ENCODE peak calls at places on chromosomes 3 and 15, in six cellular contexts. E, P, L, T, B and U are unnamed samples.

GRCh38 chr3:144294659-144295538 is 323.3 kb downstream of the DIPK2A start:
- DNase-seq in E (no peak), P (no peak), L (no peak), T (no peak), B (no peak), U (no peak)

GRCh38 chr3:129001101-129001816 is at the start of gene EFCC1:
- DNase-seq in E (peak; percentile 65), P (peak; percentile 19), L (peak; percentile 83), T (peak; percentile 72), B (peak; percentile 73), U (no peak)

GRCh38 chr3:156749244-156749643 is 74.9 kb downstream of the TIPARP start:
- DNase-seq in E (peak; percentile 44), P (no peak), L (no peak), T (no peak), B (no peak), U (no peak)

GRCh38 chr3:196486263-196486662 is 17.3 kb downstream of the RNF168 start:
- DNase-seq in E (no peak), P (no peak), L (no peak), T (no peak), B (peak; percentile 8), U (no peak)

GRCh38 chr3:46646700-46647099 is 34.4 kb downstream of the FAM240A start:
- DNase-seq in E (no peak), P (peak; percentile 70), L (no peak), T (no peak), B (peak; percentile 11), U (no peak)

GRCh38 chr15:88542342-88542733 is 4.1 kb downstream of the DET1 start:
- DNase-seq in E (peak; percentile 69), P (no peak), L (no peak), T (no peak), B (peak; percentile 85), U (no peak)

GRCh38 chr3:42682301-42683070 is 2.9 kb upstream of the KLHL40 start:
- DNase-seq in E (no peak), P (no peak), L (no peak), T (no peak), B (no peak), U (no peak)

GRCh38 chr3:158407844-158408517 is 163.0 kb upstream of the MLF1 start:
- DNase-seq in E (no peak), P (no peak), L (no peak), T (no peak), B (no peak), U (no peak)

GRCh38 chr3:54951405-54951804 is 23.5 kb upstream of the LRTM1 start:
- DNase-seq in E (peak; percentile 86), P (peak; percentile 17), L (peak; percentile 77), T (peak; percentile 36), B (peak; percentile 88), U (peak; percentile 22)

GRCh38 chr3:157824281-157824680 is 281.9 kb downstream of the SHOX2 start:
- DNase-seq in E (no peak), P (no peak), L (no peak), T (no peak), B (no peak), U (no peak)

GRCh38 chr3:51798561-51798960 is 19.5 kb upstream of the IQCF6 start:
- DNase-seq in E (no peak), P (no peak), L (peak; percentile 72), T (peak; percentile 26), B (no peak), U (no peak)

GRCh38 chr15:90539789-90540188 is 10.1 kb downstream of the CRTC3 start:
- DNase-seq in E (no peak), P (no peak), L (no peak), T (no peak), B (no peak), U (no peak)

GRCh38 chr3:126307083-126307482 is 50.1 kb downstream of the KLF15 start:
- DNase-seq in E (no peak), P (no peak), L (no peak), T (no peak), B (no peak), U (peak; percentile 23)

GRCh38 chr3:151639096-151639740 is 94.5 kb upstream of the AADACL2 start:
- DNase-seq in E (peak; percentile 43), P (no peak), L (no peak), T (no peak), B (no peak), U (no peak)

GRCh38 chr15:89654311-89654761 is 931 bp downstream of the KIF7 start:
- DNase-seq in E (no peak), P (no peak), L (no peak), T (no peak), B (peak; percentile 17), U (no peak)

GRCh38 chr3:101635954-101636798 is 40.8 kb downstream of the ZBTB11 start:
- DNase-seq in E (peak; percentile 66), P (peak; percentile 37), L (peak; percentile 82), T (peak; percentile 27), B (peak; percentile 46), U (peak; percentile 73)

GRCh38 chr3:27186013-27186412 is 183.2 kb downstream of the NEK10 start:
- DNase-seq in E (no peak), P (no peak), L (no peak), T (no peak), B (no peak), U (no peak)

GRCh38 chr15:90412356-90413194 is 24.5 kb downstream of the IQGAP1 start:
- DNase-seq in E (peak; percentile 72), P (peak; percentile 97), L (peak; percentile 87), T (no peak), B (peak; percentile 89), U (peak; percentile 44)

GRCh38 chr3:175433026-175433668 is 574.0 kb downstream of the NAALADL2 start:
- DNase-seq in E (no peak), P (peak; percentile 6), L (no peak), T (no peak), B (peak; percentile 63), U (no peak)

GRCh38 chr3:66606126-66606525 is 105.3 kb upstream of the LRIG1 start:
- DNase-seq in E (no peak), P (no peak), L (no peak), T (no peak), B (no peak), U (no peak)

GRCh38 chr3:156463123-156463522 is 91.8 kb downstream of the SSR3 start:
- DNase-seq in E (no peak), P (no peak), L (peak; percentile 28), T (no peak), B (no peak), U (no peak)

GRCh38 chr3:57464801-57465200 is 79.3 kb downstream of the DNAH12 start:
- DNase-seq in E (no peak), P (no peak), L (peak; percentile 13), T (no peak), B (no peak), U (peak; percentile 5)
- H2AFZ ChIP-seq in E (no peak overlapping the region), P (no peak overlapping the region), L (no peak overlapping the region), T (no peak overlapping the region), B (no peak overlapping the region), U (no peak overlapping the region)

GRCh38 chr15:66763186-66764066 is 61.4 kb downstream of the SMAD6 start:
- DNase-seq in E (peak; percentile 61), P (no peak), L (no peak), T (no peak), B (no peak), U (no peak)
- H2AFZ ChIP-seq in E (no peak overlapping the region), P (no peak overlapping the region), L (no peak overlapping the region), T (no peak overlapping the region), B (no peak overlapping the region), U (no peak overlapping the region)

GRCh38 chr15:33311312-33311971 is 675 bp downstream of the RYR3 start:
- DNase-seq in E (no peak), P (no peak), L (peak; percentile 60), T (peak; percentile 30), B (no peak), U (no peak)
- H2AFZ ChIP-seq in E (no peak overlapping the region), P (peak overlapping the region; percentile 53), L (peak overlapping the region; percentile 97), T (peak overlapping the region; percentile 92), B (no peak overlapping the region), U (no peak overlapping the region)

DNA sequence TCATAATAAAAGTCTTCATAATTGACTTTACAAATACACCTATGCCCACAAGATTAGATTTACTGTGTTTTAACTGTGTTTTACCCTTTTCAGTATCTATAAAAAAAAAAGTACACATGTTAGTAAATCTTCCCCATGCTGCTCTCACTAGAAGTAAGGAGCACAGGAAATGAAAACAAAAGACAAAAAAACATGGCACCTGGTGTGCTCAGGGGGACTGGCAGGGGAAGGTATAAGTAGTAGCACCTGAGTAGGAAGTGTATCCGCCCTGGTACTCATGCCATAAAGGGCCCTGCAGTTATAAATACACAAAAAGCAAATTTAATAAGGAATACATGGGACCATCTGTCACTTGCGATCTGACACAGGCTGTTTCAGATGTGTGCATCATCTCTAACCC is 8.9 kb upstream of the ALDH1A2 start:
- DNase-seq in E (no peak), P (no peak), L (peak; percentile 28), T (no peak), B (no peak), U (peak; percentile 33)
- H2AFZ ChIP-seq in E (no peak overlapping the region), P (no peak overlapping the region), L (peak overlapping the region; percentile 39), T (no peak overlapping the region), B (no peak overlapping the region), U (peak overlapping the region; percentile 71)

DNA sequence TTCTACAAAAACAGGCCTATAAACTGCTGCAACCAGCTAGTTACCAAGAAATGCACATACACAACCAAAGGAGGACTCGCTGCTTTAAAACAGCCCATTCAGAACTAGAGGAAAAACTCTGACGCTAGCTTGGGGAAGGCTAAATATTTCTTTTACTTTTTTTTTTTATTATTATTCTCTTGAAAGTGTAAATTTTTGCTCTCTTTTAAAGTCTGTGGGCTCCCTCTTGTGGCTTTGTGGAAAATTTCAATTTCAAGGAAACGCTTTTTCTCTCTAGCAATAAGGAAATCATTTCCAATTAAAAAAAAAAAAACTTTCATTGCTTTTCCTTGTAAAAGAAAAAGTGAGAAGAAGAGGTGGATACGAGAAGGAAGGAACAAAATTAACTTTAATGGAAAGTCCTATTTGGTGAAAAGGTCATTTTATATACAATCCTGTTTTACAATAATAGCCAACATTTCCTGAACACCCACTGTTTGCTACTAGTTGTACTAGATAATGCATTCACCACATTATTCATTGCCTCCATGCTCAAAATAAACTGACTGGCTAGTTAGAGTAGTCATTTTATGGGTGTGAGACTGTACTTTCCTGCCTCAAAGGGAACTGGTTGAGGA is 51.2 kb upstream of the SAMMSON start:
- DNase-seq in E (peak; percentile 62), P (peak; percentile 9), L (peak; percentile 65), T (peak; percentile 31), B (peak; percentile 59), U (peak; percentile 34)
- H2AFZ ChIP-seq in E (no peak overlapping the region), P (no peak overlapping the region), L (no peak overlapping the region), T (no peak overlapping the region), B (no peak overlapping the region), U (no peak overlapping the region)

GRCh38 chr3:70757658-70758057 is 445.2 kb upstream of the MDFIC2 start:
- DNase-seq in E (no peak), P (no peak), L (no peak), T (no peak), B (no peak), U (no peak)

GRCh38 chr3:70753572-70753971 is 441.1 kb upstream of the MDFIC2 start:
- DNase-seq in E (peak; percentile 13), P (no peak), L (peak; percentile 45), T (no peak), B (no peak), U (no peak)

GRCh38 chr3:70749122-70749521 is 436.7 kb upstream of the MDFIC2 start:
- DNase-seq in E (no peak), P (no peak), L (no peak), T (no peak), B (no peak), U (no peak)

GRCh38 chr3:70748593-70748992 is 436.2 kb upstream of the MDFIC2 start:
- DNase-seq in E (no peak), P (no peak), L (peak; percentile 30), T (no peak), B (no peak), U (no peak)

GRCh38 chr3:70754314-70754713 is 441.9 kb upstream of the MDFIC2 start:
- DNase-seq in E (no peak), P (no peak), L (no peak), T (no peak), B (no peak), U (no peak)
- H2AFZ ChIP-seq in E (no peak overlapping the region), P (no peak overlapping the region), L (no peak overlapping the region), T (no peak overlapping the region), B (no peak overlapping the region), U (no peak overlapping the region)